ENCODE peak calls at places on chromosomes 4 and X, in nine cellular contexts. One of them, this sample, is unnamed.

GRCh38 chrX:46715997-46716396 is 42.9 kb downstream of the SLC9A7 start:
- DNase-seq in activated T-cell treated with anti-CD3 and anti-CD28 coated beads, Interleukin-2, amount 50 U/mL, for 72 hours: no peak
- DNase-seq in upper lobe of right lung: no peak
- DNase-seq in left colon: no peak
- DNase-seq in neural crest cell: no peak
- DNase-seq in C1 segment of cervical spinal cord: no peak
- DNase-seq in SJSA1: no peak
- DNase-seq in mucosa of descending colon: no peak
- DNase-seq in HCT116: no peak
- DNase-seq in this sample: no peak

GRCh38 chr4:187666634-187667033 is 328.9 kb upstream of the ZFP42 start:
- DNase-seq in mucosa of descending colon: no peak
- DNase-seq in SJSA1: no peak
- DNase-seq in C1 segment of cervical spinal cord: no peak
- DNase-seq in left colon: no peak
- DNase-seq in neural crest cell: no peak
- DNase-seq in HCT116: no peak
- DNase-seq in upper lobe of right lung: no peak
- DNase-seq in activated T-cell treated with anti-CD3 and anti-CD28 coated beads, Interleukin-2, amount 50 U/mL, for 72 hours: no peak
- DNase-seq in this sample: no peak

GRCh38 chr4:118888666-118889312 is at the start of gene SYNPO2:
- DNase-seq in C1 segment of cervical spinal cord: no peak
- DNase-seq in neural crest cell: peak
- DNase-seq in upper lobe of right lung: peak
- DNase-seq in left colon: peak
- DNase-seq in HCT116: peak
- DNase-seq in mucosa of descending colon: peak
- DNase-seq in SJSA1: peak
- DNase-seq in activated T-cell treated with anti-CD3 and anti-CD28 coated beads, Interleukin-2, amount 50 U/mL, for 72 hours: peak
- DNase-seq in this sample: peak

GRCh38 chrX:150486011-150486410 is 82.4 kb upstream of the MTM1 start:
- DNase-seq in C1 segment of cervical spinal cord: no peak
- DNase-seq in HCT116: peak
- DNase-seq in neural crest cell: peak
- DNase-seq in activated T-cell treated with anti-CD3 and anti-CD28 coated beads, Interleukin-2, amount 50 U/mL, for 72 hours: peak
- DNase-seq in SJSA1: peak
- DNase-seq in mucosa of descending colon: no peak
- DNase-seq in upper lobe of right lung: no peak
- DNase-seq in left colon: no peak
- DNase-seq in this sample: peak

GRCh38 chrX:132181364-132181763 is 37.9 kb downstream of the RAP2C start:
- DNase-seq in HCT116: no peak
- DNase-seq in upper lobe of right lung: no peak
- DNase-seq in SJSA1: no peak
- DNase-seq in left colon: no peak
- DNase-seq in neural crest cell: no peak
- DNase-seq in mucosa of descending colon: no peak
- DNase-seq in activated T-cell treated with anti-CD3 and anti-CD28 coated beads, Interleukin-2, amount 50 U/mL, for 72 hours: no peak
- DNase-seq in C1 segment of cervical spinal cord: no peak
- DNase-seq in this sample: no peak

GRCh38 chr4:19455850-19456602 is 795.7 kb upstream of the SLIT2 start:
- DNase-seq in activated T-cell treated with anti-CD3 and anti-CD28 coated beads, Interleukin-2, amount 50 U/mL, for 72 hours: no peak
- DNase-seq in left colon: no peak
- DNase-seq in HCT116: peak
- DNase-seq in mucosa of descending colon: no peak
- DNase-seq in upper lobe of right lung: no peak
- DNase-seq in neural crest cell: no peak
- DNase-seq in SJSA1: no peak
- DNase-seq in C1 segment of cervical spinal cord: no peak
- DNase-seq in this sample: no peak

GRCh38 chrX:150162141-150162540 is 201.0 kb upstream of the MAMLD1 start:
- DNase-seq in HCT116: peak
- DNase-seq in C1 segment of cervical spinal cord: no peak
- DNase-seq in upper lobe of right lung: no peak
- DNase-seq in left colon: no peak
- DNase-seq in activated T-cell treated with anti-CD3 and anti-CD28 coated beads, Interleukin-2, amount 50 U/mL, for 72 hours: no peak
- DNase-seq in SJSA1: no peak
- DNase-seq in neural crest cell: no peak
- DNase-seq in mucosa of descending colon: no peak
- DNase-seq in this sample: no peak

GRCh38 chr4:123163501-123163900 is 233.1 kb upstream of the SPRY1 start:
- DNase-seq in activated T-cell treated with anti-CD3 and anti-CD28 coated beads, Interleukin-2, amount 50 U/mL, for 72 hours: no peak
- DNase-seq in HCT116: no peak
- DNase-seq in upper lobe of right lung: no peak
- DNase-seq in mucosa of descending colon: no peak
- DNase-seq in left colon: no peak
- DNase-seq in neural crest cell: no peak
- DNase-seq in C1 segment of cervical spinal cord: no peak
- DNase-seq in SJSA1: no peak
- DNase-seq in this sample: no peak

GRCh38 chr4:173507471-173508385 is 22.3 kb downstream of the HAND2 start:
- DNase-seq in activated T-cell treated with anti-CD3 and anti-CD28 coated beads, Interleukin-2, amount 50 U/mL, for 72 hours: no peak
- DNase-seq in left colon: no peak
- DNase-seq in C1 segment of cervical spinal cord: no peak
- DNase-seq in mucosa of descending colon: no peak
- DNase-seq in SJSA1: no peak
- DNase-seq in upper lobe of right lung: no peak
- DNase-seq in neural crest cell: no peak
- DNase-seq in HCT116: no peak
- DNase-seq in this sample: no peak

GRCh38 chrX:73214366-73215094 is at the start of gene NAP1L2:
- DNase-seq in left colon: peak
- DNase-seq in activated T-cell treated with anti-CD3 and anti-CD28 coated beads, Interleukin-2, amount 50 U/mL, for 72 hours: peak
- DNase-seq in upper lobe of right lung: peak
- DNase-seq in HCT116: no peak
- DNase-seq in C1 segment of cervical spinal cord: peak
- DNase-seq in neural crest cell: peak
- DNase-seq in mucosa of descending colon: peak
- DNase-seq in SJSA1: no peak
- DNase-seq in this sample: peak

GRCh38 chrX:20056704-20057103 is 60.0 kb downstream of the MAP7D2 start:
- DNase-seq in neural crest cell: no peak
- DNase-seq in SJSA1: no peak
- DNase-seq in HCT116: no peak
- DNase-seq in C1 segment of cervical spinal cord: no peak
- DNase-seq in upper lobe of right lung: no peak
- DNase-seq in left colon: no peak
- DNase-seq in activated T-cell treated with anti-CD3 and anti-CD28 coated beads, Interleukin-2, amount 50 U/mL, for 72 hours: peak
- DNase-seq in mucosa of descending colon: no peak
- DNase-seq in this sample: no peak

GRCh38 chr4:48506716-48507115 is 16.7 kb downstream of the ZAR1 start:
- DNase-seq in HCT116: no peak
- DNase-seq in upper lobe of right lung: no peak
- DNase-seq in activated T-cell treated with anti-CD3 and anti-CD28 coated beads, Interleukin-2, amount 50 U/mL, for 72 hours: no peak
- DNase-seq in SJSA1: no peak
- DNase-seq in neural crest cell: no peak
- DNase-seq in C1 segment of cervical spinal cord: no peak
- DNase-seq in mucosa of descending colon: no peak
- DNase-seq in left colon: no peak
- DNase-seq in this sample: no peak

GRCh38 chr4:35465096-35465495 is 779.2 kb downstream of the ARAP2 start:
- DNase-seq in SJSA1: no peak
- DNase-seq in HCT116: no peak
- DNase-seq in C1 segment of cervical spinal cord: no peak
- DNase-seq in neural crest cell: no peak
- DNase-seq in left colon: no peak
- DNase-seq in mucosa of descending colon: no peak
- DNase-seq in activated T-cell treated with anti-CD3 and anti-CD28 coated beads, Interleukin-2, amount 50 U/mL, for 72 hours: no peak
- DNase-seq in upper lobe of right lung: no peak
- DNase-seq in this sample: no peak

GRCh38 chr4:102616661-102617060 is 115.5 kb downstream of the NFKB1 start:
- DNase-seq in activated T-cell treated with anti-CD3 and anti-CD28 coated beads, Interleukin-2, amount 50 U/mL, for 72 hours: no peak
- DNase-seq in neural crest cell: no peak
- DNase-seq in mucosa of descending colon: no peak
- DNase-seq in HCT116: no peak
- DNase-seq in left colon: no peak
- DNase-seq in upper lobe of right lung: no peak
- DNase-seq in C1 segment of cervical spinal cord: no peak
- DNase-seq in SJSA1: no peak
- DNase-seq in this sample: no peak

GRCh38 chr4:174423257-174423944 is 98.9 kb downstream of the HPGD start:
- DNase-seq in mucosa of descending colon: no peak
- DNase-seq in activated T-cell treated with anti-CD3 and anti-CD28 coated beads, Interleukin-2, amount 50 U/mL, for 72 hours: peak
- DNase-seq in SJSA1: peak
- DNase-seq in neural crest cell: no peak
- DNase-seq in HCT116: peak
- DNase-seq in upper lobe of right lung: no peak
- DNase-seq in C1 segment of cervical spinal cord: no peak
- DNase-seq in left colon: no peak
- DNase-seq in this sample: no peak

GRCh38 chrX:819684-820083 is 189.1 kb downstream of the SHOX start:
- DNase-seq in SJSA1: no peak
- DNase-seq in HCT116: no peak
- DNase-seq in upper lobe of right lung: no peak
- DNase-seq in left colon: no peak
- DNase-seq in activated T-cell treated with anti-CD3 and anti-CD28 coated beads, Interleukin-2, amount 50 U/mL, for 72 hours: no peak
- DNase-seq in mucosa of descending colon: no peak
- DNase-seq in C1 segment of cervical spinal cord: no peak
- DNase-seq in neural crest cell: no peak
- DNase-seq in this sample: no peak

GRCh38 chrX:50863471-50863870 is 47.1 kb upstream of the BMP15 start:
- DNase-seq in left colon: no peak
- DNase-seq in C1 segment of cervical spinal cord: no peak
- DNase-seq in mucosa of descending colon: no peak
- DNase-seq in activated T-cell treated with anti-CD3 and anti-CD28 coated beads, Interleukin-2, amount 50 U/mL, for 72 hours: no peak
- DNase-seq in SJSA1: no peak
- DNase-seq in neural crest cell: no peak
- DNase-seq in HCT116: no peak
- DNase-seq in upper lobe of right lung: no peak
- DNase-seq in this sample: no peak

GRCh38 chr4:80115368-80116181 is 42.5 kb upstream of the ANTXR2 start:
- DNase-seq in C1 segment of cervical spinal cord: no peak
- DNase-seq in activated T-cell treated with anti-CD3 and anti-CD28 coated beads, Interleukin-2, amount 50 U/mL, for 72 hours: no peak
- DNase-seq in HCT116: no peak
- DNase-seq in upper lobe of right lung: no peak
- DNase-seq in SJSA1: peak
- DNase-seq in left colon: no peak
- DNase-seq in mucosa of descending colon: no peak
- DNase-seq in neural crest cell: no peak
- DNase-seq in this sample: no peak

GRCh38 chr4:15920723-15921591 is 17.6 kb downstream of the FGFBP1 start:
- DNase-seq in SJSA1: peak
- DNase-seq in activated T-cell treated with anti-CD3 and anti-CD28 coated beads, Interleukin-2, amount 50 U/mL, for 72 hours: peak
- DNase-seq in left colon: peak
- DNase-seq in neural crest cell: no peak
- DNase-seq in upper lobe of right lung: peak
- DNase-seq in C1 segment of cervical spinal cord: no peak
- DNase-seq in HCT116: peak
- DNase-seq in mucosa of descending colon: peak
- DNase-seq in this sample: no peak

GRCh38 chr4:187444061-187444460 is 551.5 kb upstream of the ZFP42 start:
- DNase-seq in upper lobe of right lung: no peak
- DNase-seq in HCT116: no peak
- DNase-seq in left colon: no peak
- DNase-seq in mucosa of descending colon: no peak
- DNase-seq in SJSA1: no peak
- DNase-seq in C1 segment of cervical spinal cord: no peak
- DNase-seq in activated T-cell treated with anti-CD3 and anti-CD28 coated beads, Interleukin-2, amount 50 U/mL, for 72 hours: no peak
- DNase-seq in neural crest cell: no peak
- DNase-seq in this sample: no peak

GRCh38 chrX:112694811-112695210 is 15.1 kb upstream of the LHFPL1 start:
- DNase-seq in HCT116: no peak
- DNase-seq in neural crest cell: no peak
- DNase-seq in left colon: no peak
- DNase-seq in SJSA1: no peak
- DNase-seq in C1 segment of cervical spinal cord: no peak
- DNase-seq in upper lobe of right lung: no peak
- DNase-seq in mucosa of descending colon: no peak
- DNase-seq in activated T-cell treated with anti-CD3 and anti-CD28 coated beads, Interleukin-2, amount 50 U/mL, for 72 hours: no peak
- DNase-seq in this sample: no peak